ENCODE peak calls at places on chromosomes 12 and 14, in four cellular contexts. One of them, this sample, is unnamed.

GRCh38 chr14:102215071-102215470 is 75.4 kb downstream of the WDR20 start:
- DNase-seq in NB4: no peak
- DNase-seq in GM03348: peak; percentile 85
- DNase-seq in hypothalamus: peak; percentile 27
- DNase-seq in this sample: peak; percentile 78

GRCh38 chr12:1204581-1205121 is 213.6 kb downstream of the ERC1 start:
- DNase-seq in NB4: no peak
- DNase-seq in GM03348: peak; percentile 13
- DNase-seq in hypothalamus: no peak
- DNase-seq in this sample: no peak

GRCh38 chr14:24135584-24135833 is 485 bp upstream of the PSME1 start:
- DNase-seq in NB4: no peak
- DNase-seq in GM03348: no peak
- DNase-seq in hypothalamus: no peak
- DNase-seq in this sample: no peak

GRCh38 chr12:1644523-1645438 is 15.8 kb downstream of the WNT5B start:
- DNase-seq in NB4: peak; percentile 40
- DNase-seq in GM03348: peak; percentile 83
- DNase-seq in hypothalamus: peak; percentile 77
- DNase-seq in this sample: peak; percentile 76

GRCh38 chr12:71269199-71269598 is 111.4 kb upstream of the TSPAN8 start:
- DNase-seq in NB4: no peak
- DNase-seq in GM03348: no peak
- DNase-seq in hypothalamus: no peak
- DNase-seq in this sample: no peak

GRCh38 chr14:106228541-106229158 is 702.3 kb downstream of the TMEM121 start:
- DNase-seq in NB4: no peak
- DNase-seq in GM03348: no peak
- DNase-seq in hypothalamus: no peak
- DNase-seq in this sample: no peak

GRCh38 chr12:57845478-57846284 is 848 bp downstream of the CTDSP2 start:
- DNase-seq in NB4: peak; percentile 83
- DNase-seq in GM03348: peak; percentile 67
- DNase-seq in hypothalamus: peak; percentile 87
- DNase-seq in this sample: peak; percentile 40

GRCh38 chr12:130761537-130762318 is 45.6 kb upstream of the RIMBP2 start:
- DNase-seq in NB4: peak; percentile 75
- DNase-seq in GM03348: peak; percentile 82
- DNase-seq in hypothalamus: peak; percentile 35
- DNase-seq in this sample: peak; percentile 26

GRCh38 chr12:52521175-52521574 is 981 bp upstream of the KRT5 start:
- DNase-seq in NB4: no peak
- DNase-seq in GM03348: no peak
- DNase-seq in hypothalamus: no peak
- DNase-seq in this sample: no peak

GRCh38 chr12:131833896-131834641 is 5.9 kb downstream of the MMP17 start:
- DNase-seq in NB4: peak; percentile 45
- DNase-seq in GM03348: no peak
- DNase-seq in hypothalamus: peak; percentile 42
- DNase-seq in this sample: no peak

GRCh38 chr14:64387232-64387737 is 868 bp upstream of the MTHFD1 start:
- DNase-seq in NB4: no peak
- DNase-seq in GM03348: peak; percentile 28
- DNase-seq in hypothalamus: peak; percentile 42
- DNase-seq in this sample: no peak

GRCh38 chr14:99537399-99537798 is 56.2 kb downstream of the CCNK start:
- DNase-seq in NB4: no peak
- DNase-seq in GM03348: peak; percentile 94
- DNase-seq in hypothalamus: no peak
- DNase-seq in this sample: no peak

GRCh38 chr12:128603573-128604120 is 220.1 kb downstream of the SLC15A4 start:
- DNase-seq in NB4: no peak
- DNase-seq in GM03348: no peak
- DNase-seq in hypothalamus: no peak
- DNase-seq in this sample: no peak

GRCh38 chr14:32028599-32028998 is 48.5 kb upstream of the ARHGAP5 start:
- DNase-seq in NB4: peak; percentile 80
- DNase-seq in GM03348: no peak
- DNase-seq in hypothalamus: no peak
- DNase-seq in this sample: peak; percentile 14

GRCh38 chr12:104957388-104958008 is 592 bp downstream of the SLC41A2 start:
- DNase-seq in NB4: peak; percentile 34
- DNase-seq in GM03348: peak; percentile 58
- DNase-seq in hypothalamus: no peak
- DNase-seq in this sample: no peak

GRCh38 chr12:42790761-42791151 is 201.2 kb upstream of the PRICKLE1 start:
- DNase-seq in NB4: peak; percentile 57
- DNase-seq in GM03348: peak; percentile 20
- DNase-seq in hypothalamus: no peak
- DNase-seq in this sample: peak; percentile 18

This sample was measured in stromal cell of bone marrow.